ENCODE peak calls at places on chromosomes 16 and 17, in six cellular contexts. E is Panc1, S is T-helper 17 cell, T is ovary, Z is ascending aorta, B is adipocyte. Y is an unnamed sample. For H3K9me3, the result is how much of the 10 kb centered on the place peaks cover.

GRCh38 chr17:31532161-31532515 is 140.7 kb downstream of the RAB11FIP4 start:
- DNase-seq in T (no peak), E (no peak), Z (no peak), S (no peak), B (no peak), Y (no peak)

GRCh38 chr16:72255785-72256184 is 83.8 kb upstream of the PMFBP1 start:
- DNase-seq in S (no peak), T (no peak), Z (no peak), E (no peak), B (peak), Y (no peak)

GRCh38 chr17:63843387-63844292 is 1.2 kb upstream of the SMARCD2 start:
- DNase-seq in E (no peak), S (peak), Z (peak), T (peak), B (peak), Y (peak)

GRCh38 chr17:5758651-5759050 is 174.3 kb upstream of the NLRP1 start:
- DNase-seq in S (no peak), T (no peak), E (no peak), B (no peak), Z (peak), Y (peak)

GRCh38 chr17:7060165-7060890 is 16.4 kb upstream of the SLC16A11 start:
- DNase-seq in B (no peak), S (no peak), Z (no peak), T (no peak), E (peak), Y (peak)

GRCh38 chr16:64428463-64428862 is 693.4 kb downstream of the CDH11 start:
- DNase-seq in E (no peak), T (no peak), B (peak), Z (no peak), S (no peak), Y (no peak)

GRCh38 chr16:70715860-70716357 is 30.1 kb upstream of the MTSS2 start:
- DNase-seq in Z (no peak), E (no peak), B (peak), T (peak), S (no peak), Y (no peak)

GRCh38 chr17:61238455-61238933 is 161.1 kb upstream of the TBX2 start:
- DNase-seq in E (no peak), S (no peak), B (no peak), Z (no peak), T (no peak), Y (no peak)

GRCh38 chr16:56792960-56793359 is 63.0 kb downstream of the NUP93 start:
- DNase-seq in B (no peak), S (no peak), E (no peak), Z (no peak), T (no peak), Y (no peak)

GRCh38 chr17:70344356-70345060 is 175.2 kb downstream of the KCNJ2 start:
- DNase-seq in B (peak), Z (no peak), T (no peak), E (no peak), S (no peak), Y (peak)

GRCh38 chr16:67248401-67249177 is at the start of gene SLC9A5:
- DNase-seq in T (no peak), S (peak), E (no peak), B (peak), Z (no peak), Y (no peak)

GRCh38 chr16:86044241-86044671 is 145.3 kb downstream of the IRF8 start:
- DNase-seq in B (peak), Z (no peak), S (no peak), E (peak), T (no peak), Y (no peak)

GRCh38 chr16:48123104-48123788 is 32.5 kb downstream of the ABCC12 start:
- DNase-seq in B (peak), E (peak), Z (no peak), S (no peak), T (no peak), Y (no peak)

GRCh38 chr16:4404247-4404966 is 12.0 kb downstream of the CORO7 start:
- DNase-seq in E (no peak), T (peak), Z (peak), B (peak), S (no peak), Y (no peak)

GRCh38 chr17:71229036-71229435 is 891.8 kb upstream of the SOX9 start:
- DNase-seq in B (no peak), S (no peak), T (no peak), Z (no peak), E (no peak), Y (no peak)

GRCh38 chr17:82108038-82108998 is 10.3 kb upstream of the FASN start:
- DNase-seq in B (no peak), Z (no peak), T (no peak), S (no peak), E (no peak), Y (no peak)

GRCh38 chr17:2346475-2346874 is 9.2 kb downstream of the SGSM2 start:
- DNase-seq in S (no peak), T (no peak), B (no peak), E (no peak), Z (no peak), Y (no peak)

GRCh38 chr17:3859895-3860294 is 13.8 kb upstream of the NCBP3 start:
- DNase-seq in E (no peak), Z (no peak), S (no peak), T (no peak), B (no peak), Y (no peak)

GRCh38 chr17:8799851-8800212 is 667 bp upstream of the MFSD6L start:
- DNase-seq in S (no peak), B (no peak), Z (no peak), T (no peak), E (no peak), Y (no peak)

GRCh38 chr17:64155751-64156544 is 26.0 kb upstream of the ERN1 start:
- DNase-seq in S (no peak), B (peak), T (no peak), Z (no peak), E (no peak), Y (no peak)

GRCh38 chr17:31054761-31055160 is 40.0 kb upstream of the NF1 start:
- DNase-seq in B (no peak), Z (no peak), S (no peak), T (no peak), E (no peak), Y (no peak)

GRCh38 chr16:12652924-12653323 is 150.8 kb downstream of the CPPED1 start:
- DNase-seq in B (no peak), T (no peak), E (no peak), Z (no peak), S (no peak), Y (no peak)

GRCh38 chr16:66547101-66547989 is 2.6 kb downstream of the TK2 start:
- DNase-seq in S (no peak), E (no peak), B (no peak), T (no peak), Z (peak), Y (no peak)

GRCh38 chr16:22123759-22124490 is 31.6 kb downstream of the VWA3A start:
- DNase-seq in E (no peak), Z (no peak), B (no peak), S (no peak), T (no peak), Y (no peak)

GRCh38 chr17:69608808-69609494 is 194.5 kb downstream of the MAP2K6 start:
- DNase-seq in E (no peak), Z (peak), T (no peak), S (no peak), B (peak), Y (no peak)

GRCh38 chr16:11255737-11256656 is at the start of gene SOCS1:
- DNase-seq in T (peak), Z (peak), E (no peak), B (peak), S (peak), Y (peak)

GRCh38 chr17:7405882-7406825 is 1.5 kb upstream of the NLGN2 start:
- DNase-seq in E (no peak), Z (no peak), S (no peak), T (no peak), B (no peak), Y (no peak)

GRCh38 chr16:19164285-19164684 is 3.8 kb upstream of the SYT17 start:
- DNase-seq in S (no peak), B (no peak), E (no peak), Z (no peak), T (no peak), Y (no peak)

GRCh38 chr16:71360378-71360777 is 1.9 kb downstream of the CALB2 start:
- DNase-seq in Z (no peak), T (no peak), E (no peak), S (no peak), B (peak), Y (no peak)

GRCh38 chr16:10031473-10031872 is 150.8 kb downstream of the GRIN2A start:
- DNase-seq in B (no peak), Z (no peak), S (no peak), E (no peak), T (no peak), Y (no peak)
- H3K9me3 ChIP-seq in B (under half), Z (under half), S (under half), E (under half), T (under half), Y (under half)

GRCh38 chr17:49183801-49184200 is 26.6 kb downstream of the GNGT2 start:
- DNase-seq in E (no peak), T (no peak), S (no peak), B (no peak), Z (no peak), Y (no peak)
- H3K9me3 ChIP-seq in E (under half), T (under half), S (under half), B (under half), Z (under half), Y (under half)

GRCh38 chr17:66951605-66951953 is 12.9 kb upstream of the CACNG4 start:
- DNase-seq in T (no peak), B (no peak), S (no peak), E (no peak), Z (no peak), Y (no peak)

GRCh38 chr17:66950325-66950724 is 14.2 kb upstream of the CACNG4 start:
- DNase-seq in B (no peak), S (no peak), Z (no peak), E (no peak), T (no peak), Y (no peak)

GRCh38 chr17:66949501-66949900 is 15.0 kb upstream of the CACNG4 start:
- DNase-seq in Z (no peak), B (no peak), E (no peak), T (no peak), S (no peak), Y (no peak)

GRCh38 chr17:66952031-66952524 is 12.4 kb upstream of the CACNG4 start:
- DNase-seq in B (peak), Z (no peak), E (peak), S (no peak), T (no peak), Y (no peak)

GRCh38 chr17:66950886-66951604 is 13.5 kb upstream of the CACNG4 start:
- DNase-seq in B (no peak), E (no peak), Z (no peak), S (no peak), T (no peak), Y (no peak)
- H3K9me3 ChIP-seq in B (under half), E (under half), Z (under half), S (under half), T (under half), Y (under half)

DNA sequence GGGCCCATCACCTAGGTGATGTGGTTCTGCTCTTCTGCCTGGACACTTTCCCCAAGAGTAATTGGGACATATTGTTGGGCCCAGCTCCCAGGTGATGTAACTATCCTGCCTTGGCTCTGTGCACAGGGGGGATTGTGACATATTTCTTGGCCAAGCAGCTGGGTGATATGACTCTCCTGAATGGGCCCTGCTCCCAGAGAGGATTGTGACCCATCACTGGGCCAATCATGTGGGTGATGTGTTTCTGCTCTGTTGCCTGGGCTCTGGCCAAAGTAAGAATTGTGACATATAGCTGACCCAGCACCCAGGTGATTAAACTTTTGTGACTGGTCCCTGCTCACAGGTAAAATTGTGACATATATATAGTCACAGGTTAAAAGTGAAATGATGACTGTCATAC is 1904.9 kb downstream of the TP53TG3F start:
- DNase-seq in T (no peak), S (no peak), E (no peak), B (no peak), Z (no peak), Y (no peak)
- H3K9me3 ChIP-seq in T (under half), S (under half), E (under half), B (under half), Z (under half), Y (under half)

GRCh38 chr16:35691057-35691456 is 2231.6 kb downstream of the TP53TG3F start:
- DNase-seq in Z (no peak), B (no peak), E (no peak), T (no peak), S (no peak), Y (no peak)
- H3K9me3 ChIP-seq in Z (under half), B (under half), E (under half), T (under half), S (under half), Y (under half)